ENCODE peak calls at places on chromosomes 13 and 19, in four cellular contexts. K, G, X and V are unnamed samples.
A peak's percentile ranks its signal among the peaks of the same experiment; 100 is the strongest.

GRCh38 chr19:49361438-49362047 is 673 bp downstream of the TEAD2 start:
- DNase-seq in K (peak; percentile 80), G (no peak), X (peak; percentile 73), V (peak; percentile 88)

GRCh38 chr13:97491452-97491851 is 57.5 kb downstream of the RAP2A start:
- DNase-seq in K (no peak), G (no peak), X (no peak), V (no peak)

GRCh38 chr13:112510002-112510780 is 77.8 kb downstream of the TUBGCP3 start:
- DNase-seq in K (peak; percentile 71), G (peak; percentile 54), X (peak; percentile 80), V (peak; percentile 94)

GRCh38 chr19:2315818-2316353 is 7.9 kb upstream of the LINGO3 start:
- DNase-seq in K (peak; percentile 56), G (peak; percentile 86), X (peak; percentile 75), V (peak; percentile 68)

GRCh38 chr19:42254083-42254849 is 662 bp downstream of the ERF start:
- DNase-seq in K (peak; percentile 32), G (peak; percentile 83), X (peak; percentile 72), V (peak; percentile 86)

GRCh38 chr13:43528992-43529391 is 257.8 kb downstream of the ENOX1 start:
- DNase-seq in K (no peak), G (no peak), X (no peak), V (peak; percentile 14)

GRCh38 chr19:45508931-45509691 is 1.8 kb downstream of the VASP start:
- DNase-seq in K (peak; percentile 66), G (peak; percentile 74), X (peak; percentile 88), V (peak; percentile 90)

GRCh38 chr19:35442091-35442490 is 6.0 kb upstream of the FFAR2 start:
- DNase-seq in K (no peak), G (no peak), X (no peak), V (no peak)

GRCh38 chr19:30212574-30212973 is 159.6 kb upstream of the ZNF536 start:
- DNase-seq in K (no peak), G (peak; percentile 38), X (no peak), V (no peak)

GRCh38 chr19:4456843-4457653 is 546 bp downstream of the UBXN6 start:
- DNase-seq in K (peak; percentile 56), G (peak; percentile 78), X (peak; percentile 71), V (peak; percentile 80)

GRCh38 chr19:4454952-4455738 is 2.4 kb downstream of the UBXN6 start:
- DNase-seq in K (peak; percentile 62), G (no peak), X (no peak), V (no peak)

GRCh38 chr19:4455742-4456565 is 1.6 kb downstream of the UBXN6 start:
- DNase-seq in K (peak; percentile 84), G (no peak), X (no peak), V (peak; percentile 30)

GRCh38 chr19:4456566-4456842 is 1.1 kb downstream of the UBXN6 start:
- DNase-seq in K (peak; percentile 75), G (no peak), X (peak; percentile 51), V (peak; percentile 62)

GRCh38 chr19:4457654-4458406 is at the start of gene UBXN6:
- DNase-seq in K (peak; percentile 99), G (peak; percentile 96), X (peak; percentile 100), V (peak; percentile 99)
- H2AK5ac ChIP-seq in K (peak within 1 kb of the TSS; percentile 99), G (no peak within 1 kb of the TSS), X (no peak within 1 kb of the TSS), V (no peak within 1 kb of the TSS)

GRCh38 chr19:10981496-10981895 is 20.7 kb downstream of the SMARCA4 start:
- DNase-seq in K (peak; percentile 73), G (no peak), X (no peak), V (peak; percentile 66)

GRCh38 chr19:10976200-10976892 is 15.5 kb downstream of the SMARCA4 start:
- DNase-seq in K (no peak), G (no peak), X (no peak), V (no peak)

GRCh38 chr19:10984166-10984735 is 23.4 kb downstream of the SMARCA4 start:
- DNase-seq in K (no peak), G (no peak), X (no peak), V (no peak)

GRCh38 chr19:10977773-10978155 is 16.9 kb downstream of the SMARCA4 start:
- DNase-seq in K (no peak), G (no peak), X (no peak), V (no peak)

DNA sequence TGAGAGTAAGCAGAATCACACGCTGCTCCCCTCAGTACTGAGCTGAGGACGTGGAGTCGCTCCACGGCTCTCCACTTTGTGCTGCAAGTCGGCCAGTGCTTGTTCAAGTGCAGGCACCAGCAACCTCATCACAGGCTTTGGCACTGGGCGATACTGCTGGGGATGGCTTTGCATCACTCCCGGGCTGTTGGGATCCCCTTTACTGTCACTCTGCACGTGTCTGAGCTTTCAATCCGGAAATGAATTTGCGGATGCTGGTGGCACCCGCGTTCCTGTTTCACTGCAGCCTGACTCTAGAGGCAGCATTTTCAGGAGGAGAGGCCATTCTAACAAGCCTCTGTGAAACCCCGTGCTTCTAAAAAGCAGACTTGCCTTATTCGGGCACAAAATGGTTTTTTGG is 19.1 kb downstream of the SMARCA4 start:
- DNase-seq in K (no peak), G (no peak), X (no peak), V (no peak)
- H3K56ac ChIP-seq in K (no peak overlapping the region), G (no peak overlapping the region), X (no peak overlapping the region), V (no peak overlapping the region)

DNA sequence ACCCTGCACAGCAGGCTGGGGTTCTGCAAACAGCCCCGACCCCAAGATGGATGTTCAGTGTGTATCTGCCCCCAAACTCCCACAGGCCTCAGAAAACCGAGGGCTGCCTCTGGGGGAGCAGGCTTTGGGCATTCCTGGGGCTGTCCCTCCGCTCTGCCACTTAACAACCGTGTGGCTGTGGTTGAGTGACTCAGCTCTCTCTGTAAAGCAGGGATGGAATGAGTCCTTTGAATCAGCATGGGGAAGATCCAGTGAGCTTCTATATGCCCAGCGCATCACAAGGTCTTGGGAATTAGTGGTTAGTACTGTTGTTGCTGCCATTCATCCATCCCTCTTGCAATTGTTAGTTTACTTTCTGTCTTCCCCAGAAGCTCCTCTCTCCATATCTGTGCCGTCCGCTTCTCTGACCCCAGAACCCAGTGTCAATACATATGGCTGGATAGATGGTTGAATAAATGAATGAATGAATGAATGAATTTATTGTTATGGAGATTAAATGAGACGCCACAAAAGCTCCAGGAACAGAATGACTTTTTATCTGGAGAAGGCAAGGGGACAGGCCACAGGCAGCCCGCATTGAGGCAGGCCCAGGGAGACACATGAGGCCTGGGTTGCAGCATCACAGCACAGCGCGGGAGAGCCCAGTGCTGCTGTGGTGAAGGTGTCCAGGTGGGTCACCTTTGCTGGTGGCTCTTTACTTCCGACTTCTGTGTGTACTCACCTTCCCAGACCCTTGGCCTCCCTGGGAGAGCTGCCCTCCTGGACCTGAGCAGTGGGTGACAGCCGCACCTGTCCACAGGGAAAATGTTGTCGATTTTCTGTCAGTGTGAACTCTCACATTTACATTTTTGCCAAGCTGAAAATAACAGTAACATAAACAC is 89.3 kb downstream of the RGCC start:
- DNase-seq in K (peak; percentile 89), G (no peak), X (no peak), V (no peak)
- H2AK5ac ChIP-seq in K (peak overlapping the region; percentile 95), G (no peak overlapping the region), X (no peak overlapping the region), V (no peak overlapping the region)

GRCh38 chr13:26538363-26539317 is 18.8 kb upstream of the WASF3 start:
- DNase-seq in K (no peak), G (no peak), X (no peak), V (no peak)

GRCh38 chr13:26541678-26542553 is 15.6 kb upstream of the WASF3 start:
- DNase-seq in K (no peak), G (no peak), X (no peak), V (no peak)

GRCh38 chr13:26539738-26540292 is 17.7 kb upstream of the WASF3 start:
- DNase-seq in K (no peak), G (no peak), X (no peak), V (no peak)

GRCh38 chr13:26540319-26540718 is 17.2 kb upstream of the WASF3 start:
- DNase-seq in K (no peak), G (no peak), X (no peak), V (no peak)

DNA sequence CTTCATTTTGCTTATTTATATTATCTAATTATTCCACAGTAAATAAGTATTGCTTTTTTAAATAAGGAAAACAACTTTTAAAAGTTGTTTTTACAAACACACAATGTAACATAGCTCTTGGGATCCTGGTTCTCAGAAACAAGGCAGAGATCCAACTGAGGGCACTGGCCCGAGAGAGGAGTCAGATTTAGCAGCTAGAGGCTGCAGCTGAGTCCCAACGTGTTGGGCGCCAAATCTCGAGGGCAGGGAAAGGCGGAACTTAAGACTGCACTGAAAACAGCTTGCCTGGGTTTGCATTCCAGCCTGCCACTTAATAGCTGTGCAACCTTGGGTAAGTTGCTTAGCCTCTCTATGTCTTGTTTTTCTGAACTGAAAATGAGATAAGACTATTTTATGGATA is 16.4 kb upstream of the WASF3 start:
- DNase-seq in K (no peak), G (no peak), X (no peak), V (no peak)
- H3K56ac ChIP-seq in K (no peak overlapping the region), G (no peak overlapping the region), X (no peak overlapping the region), V (no peak overlapping the region)

GRCh38 chr13:110616103-110617101 is 1.1 kb downstream of the NAXD start:
- DNase-seq in K (peak; percentile 72), G (peak; percentile 69), X (no peak), V (peak; percentile 55)
- H2AK5ac ChIP-seq in K (peak overlapping the region; percentile 82), G (peak overlapping the region; percentile 17), X (no peak overlapping the region), V (peak overlapping the region; percentile 43)